ENCODE peak calls at places on chromosomes 12 and 14, in six cellular contexts. N is B cell, S is brain microvascular endothelial cell, H is spleen, E is foreskin fibroblast, Y is pancreas. V is an unnamed sample.

GRCh38 chr12:89920866-89921265 is 212.2 kb upstream of the ATP2B1 start:
- DNase-seq in E (no peak), H (no peak), S (no peak), N (no peak), Y (no peak), V (no peak)

GRCh38 chr14:77613207-77613606 is 3.2 kb downstream of the SPTLC2 start:
- DNase-seq in Y (no peak), H (no peak), E (no peak), N (no peak), S (no peak), V (no peak)

GRCh38 chr14:87113286-87113685 is 879.7 kb downstream of the GALC start:
- DNase-seq in E (no peak), N (no peak), Y (no peak), H (no peak), S (no peak), V (no peak)

GRCh38 chr12:107759410-107759809 is 1.5 kb downstream of the PRDM4 start:
- DNase-seq in E (peak), N (no peak), H (no peak), S (peak), Y (no peak), V (peak)

GRCh38 chr12:125029756-125030358 is 35.4 kb upstream of the AACS start:
- DNase-seq in E (peak), Y (no peak), H (no peak), S (no peak), N (no peak), V (no peak)

GRCh38 chr12:107318804-107319535 is 225.6 kb upstream of the CRY1 start:
- DNase-seq in H (peak), S (peak), N (peak), Y (peak), E (no peak), V (no peak)

GRCh38 chr12:25054783-25055144 is 105.9 kb upstream of the BCAT1 start:
- DNase-seq in S (peak), E (peak), Y (no peak), N (no peak), H (no peak), V (no peak)

GRCh38 chr12:25121916-25122315 is 73.0 kb downstream of the DNAI7 start:
- DNase-seq in S (peak), H (no peak), E (peak), N (no peak), Y (no peak), V (no peak)

GRCh38 chr12:52082988-52083637 is 3.6 kb downstream of the SMIM41 start:
- DNase-seq in Y (no peak), E (peak), N (peak), S (peak), H (peak), V (no peak)

GRCh38 chr14:24382103-24382377 is 14.1 kb downstream of the NFATC4 start:
- DNase-seq in N (no peak), Y (no peak), E (no peak), H (no peak), S (no peak), V (no peak)

GRCh38 chr12:57836442-57837375 is 9.8 kb downstream of the CTDSP2 start:
- DNase-seq in N (peak), H (no peak), Y (peak), E (peak), S (peak), V (peak)

GRCh38 chr14:26121181-26121580 is 476.7 kb downstream of the NOVA1 start:
- DNase-seq in H (no peak), N (no peak), Y (no peak), E (no peak), S (no peak), V (no peak)

GRCh38 chr14:59630281-59630963 is 53.8 kb upstream of the CCDC175 start:
- DNase-seq in E (no peak), Y (no peak), S (no peak), N (no peak), H (no peak), V (no peak)

GRCh38 chr12:51819851-51820720 is 28.4 kb downstream of the FIGNL2 start:
- DNase-seq in N (no peak), E (no peak), S (no peak), H (no peak), Y (peak), V (no peak)

GRCh38 chr14:77003960-77004710 is 24.4 kb downstream of the IRF2BPL start:
- DNase-seq in S (peak), N (no peak), E (no peak), Y (peak), H (no peak), V (no peak)

GRCh38 chr14:29321646-29322045 is 555.1 kb downstream of the FOXG1 start:
- DNase-seq in S (peak), H (no peak), Y (no peak), N (no peak), E (peak), V (no peak)

GRCh38 chr14:30874120-30874998 is at the start of gene COCH:
- DNase-seq in H (peak), S (no peak), Y (peak), E (no peak), N (peak), V (no peak)

GRCh38 chr12:64618953-64619590 is 8.8 kb downstream of the RASSF3 start:
- DNase-seq in Y (no peak), S (peak), E (peak), N (peak), H (no peak), V (peak)

GRCh38 chr12:19005257-19005801 is 124.2 kb upstream of the PLEKHA5 start:
- DNase-seq in E (no peak), Y (no peak), H (no peak), S (no peak), N (no peak), V (no peak)

GRCh38 chr12:94783862-94784261 is 133.5 kb upstream of the TMCC3 start:
- DNase-seq in S (no peak), E (peak), H (no peak), N (no peak), Y (no peak), V (no peak)

GRCh38 chr12:7269273-7269672 is 34.6 kb upstream of the ACSM4 start:
- DNase-seq in Y (no peak), E (peak), N (no peak), H (no peak), S (no peak), V (no peak)

GRCh38 chr12:129049917-129050316 is 196.6 kb downstream of the GLT1D1 start:
- DNase-seq in S (peak), H (no peak), E (no peak), Y (no peak), N (no peak), V (no peak)

GRCh38 chr12:50103767-50104321 is at the start of gene GPD1:
- DNase-seq in E (no peak), H (no peak), S (no peak), N (no peak), Y (peak), V (no peak)

GRCh38 chr12:90013409-90013808 is 304.8 kb upstream of the ATP2B1 start:
- DNase-seq in Y (no peak), N (peak), H (no peak), S (no peak), E (no peak), V (no peak)

GRCh38 chr14:52827426-52827825 is 36.0 kb upstream of the GNPNAT1 start:
- DNase-seq in H (no peak), N (no peak), S (no peak), Y (no peak), E (no peak), V (no peak)

GRCh38 chr12:45712319-45712718 is 17.2 kb upstream of the ARID2 start:
- DNase-seq in N (peak), Y (no peak), H (no peak), E (no peak), S (no peak), V (no peak)

GRCh38 chr12:48717252-48717695 is 767 bp upstream of the CCNT1 start:
- DNase-seq in E (no peak), Y (no peak), N (peak), H (no peak), S (no peak), V (no peak)

GRCh38 chr12:96510306-96510764 is 21.0 kb downstream of the CFAP54 start:
- DNase-seq in E (peak), H (no peak), S (no peak), N (no peak), Y (no peak), V (no peak)

GRCh38 chr14:104107611-104108569 is 22.4 kb downstream of the ASPG start:
- DNase-seq in Y (no peak), N (no peak), S (no peak), H (peak), E (no peak), V (no peak)

GRCh38 chr14:40119321-40119720 is 687.1 kb upstream of the FBXO33 start:
- DNase-seq in S (no peak), N (no peak), H (no peak), E (no peak), Y (no peak), V (no peak)

GRCh38 chr14:24052656-24053547 is 1.1 kb downstream of the CARMIL3 start:
- DNase-seq in N (no peak), E (no peak), Y (no peak), H (no peak), S (no peak), V (no peak)

GRCh38 chr12:77724367-77724957 is 106.2 kb upstream of the NAV3 start:
- DNase-seq in H (no peak), Y (no peak), S (peak), N (no peak), E (no peak), V (no peak)

GRCh38 chr12:131929530-131930456 is 717 bp downstream of the PUS1 start:
- DNase-seq in E (no peak), H (peak), N (peak), Y (no peak), S (peak), V (no peak)

GRCh38 chr14:38016497-38016896 is 191.2 kb upstream of the SSTR1 start:
- DNase-seq in N (no peak), S (no peak), H (no peak), Y (no peak), E (no peak), V (no peak)
- TF ChIP-seq CTCF in N (no peak), S (peak), H (no peak), Y (peak), E (peak), V (peak)

DNA sequence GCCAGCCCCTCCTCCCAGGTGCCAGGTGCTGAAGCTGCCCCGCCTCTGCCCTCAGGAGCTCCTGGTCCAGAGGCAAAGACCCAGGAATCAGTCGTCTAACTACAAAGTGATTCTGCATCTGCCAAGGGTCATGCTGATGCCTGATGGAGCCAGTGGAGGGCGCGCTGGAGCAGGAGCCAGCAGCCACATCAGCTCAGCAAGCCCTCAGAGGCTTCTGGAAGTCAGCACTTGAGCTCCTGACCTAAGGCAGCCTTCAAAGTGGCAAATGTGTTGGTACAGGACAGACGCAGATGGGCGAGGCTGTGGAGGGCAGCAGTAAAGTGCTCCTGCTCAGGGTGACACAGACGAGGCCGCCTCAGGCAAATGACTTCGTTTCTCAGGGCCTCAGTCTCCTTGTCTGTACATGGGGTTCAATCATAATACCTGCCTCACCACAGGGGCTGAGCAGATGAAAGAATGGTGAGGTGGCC is 10.9 kb downstream of the C12orf43 start:
- DNase-seq in H (peak), Y (no peak), N (peak), E (peak), S (peak), V (no peak)
- TF ChIP-seq CTCF in H (peak), Y (peak), N (peak), E (peak), S (peak), V (peak)

DNA sequence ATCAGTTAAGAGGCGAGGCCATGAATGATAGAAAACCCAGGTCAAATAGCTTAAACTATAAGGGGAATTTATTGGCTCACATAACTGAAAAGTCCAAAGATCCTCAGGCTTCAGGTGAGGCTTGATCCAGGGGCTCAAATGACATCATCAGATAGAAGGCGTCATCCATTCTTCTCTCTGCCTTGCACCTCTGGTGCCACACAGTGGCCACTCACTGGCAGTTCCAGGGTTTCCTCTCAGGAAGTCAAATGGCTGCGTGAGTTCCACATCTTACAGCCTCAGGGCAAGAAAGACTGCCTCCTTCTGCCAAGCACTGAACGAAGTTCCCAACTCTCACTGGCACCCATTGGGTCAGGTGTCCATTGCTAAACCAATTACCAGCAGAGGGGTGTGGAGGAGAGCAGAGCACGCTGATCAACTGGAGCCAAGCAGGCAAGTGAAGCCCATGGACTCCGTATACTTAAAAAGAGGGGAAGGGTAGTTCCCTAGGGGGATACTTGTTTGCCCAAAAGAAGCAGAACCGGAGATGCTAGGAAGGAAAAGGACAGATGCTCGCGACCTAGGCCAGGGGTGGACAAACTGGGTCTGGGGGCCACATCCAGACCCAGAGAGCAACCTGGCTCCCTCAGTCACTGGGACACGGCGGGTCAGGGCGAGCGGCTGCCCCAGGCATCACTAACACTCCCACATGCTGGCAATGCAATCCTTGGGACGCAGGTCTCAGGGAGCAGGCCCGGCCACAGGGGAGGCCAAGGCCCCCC is 69.3 kb downstream of the SERPINA3 start:
- DNase-seq in Y (no peak), H (no peak), N (no peak), S (peak), E (peak), V (no peak)
- TF ChIP-seq CTCF in Y (peak), H (peak), N (no peak), S (peak), E (peak), V (peak)

GRCh38 chr12:100672075-100672592 is 98.7 kb downstream of the GAS2L3 start:
- DNase-seq in S (no peak), E (no peak), N (peak), H (no peak), Y (no peak), V (no peak)
- TF ChIP-seq CTCF in S (peak), E (peak), N (peak), H (peak), Y (no peak), V (peak)

GRCh38 chr12:1533205-1533601 is 61.2 kb downstream of the FBXL14 start:
- DNase-seq in E (no peak), S (no peak), N (peak), Y (no peak), H (no peak), V (no peak)
- TF ChIP-seq CTCF in E (peak), S (peak), N (no peak), Y (no peak), H (no peak), V (no peak)

V was measured in AG09319.